ENCODE peak calls at places on chromosomes 16 and 17, in six cellular contexts. E, Y, Q, I, S and B are unnamed samples.

GRCh38 chr16:56643080-56643778 is 4.8 kb downstream of the MT1A start:
- DNase-seq in E (no peak), Y (peak), Q (peak), I (no peak), S (peak), B (no peak)

GRCh38 chr17:79931517-79932309 is 92.5 kb upstream of the CBX4 start:
- DNase-seq in E (no peak), Y (no peak), Q (no peak), I (peak), S (no peak), B (peak)

GRCh38 chr17:63151981-63152523 is 186.0 kb downstream of the TANC2 start:
- DNase-seq in E (peak), Y (no peak), Q (no peak), I (peak), S (peak), B (peak)

GRCh38 chr17:35352284-35352683 is 21.1 kb downstream of the SLFN11 start:
- DNase-seq in E (no peak), Y (no peak), Q (no peak), I (no peak), S (no peak), B (no peak)

GRCh38 chr17:55601874-55602364 is 90.7 kb upstream of the SMIM36 start:
- DNase-seq in E (peak), Y (no peak), Q (peak), I (peak), S (peak), B (peak)

GRCh38 chr16:50841081-50841886 is 99.4 kb downstream of the CYLD start:
- DNase-seq in E (no peak), Y (no peak), Q (peak), I (no peak), S (peak), B (no peak)

GRCh38 chr17:59874366-59874765 is 18.4 kb downstream of the TUBD1 start:
- DNase-seq in E (no peak), Y (no peak), Q (no peak), I (no peak), S (no peak), B (no peak)

GRCh38 chr16:19113577-19114358 is at the start of gene ITPRIPL2:
- DNase-seq in E (peak), Y (peak), Q (peak), I (peak), S (peak), B (peak)

GRCh38 chr16:59567496-59567895 is 833.4 kb upstream of the GOT2 start:
- DNase-seq in E (no peak), Y (no peak), Q (no peak), I (no peak), S (no peak), B (no peak)

GRCh38 chr17:81398170-81398854 is 3.1 kb downstream of the BAHCC1 start:
- DNase-seq in E (no peak), Y (no peak), Q (peak), I (peak), S (peak), B (peak)

GRCh38 chr17:2847601-2848255 is 51.5 kb downstream of the RAP1GAP2 start:
- DNase-seq in E (no peak), Y (no peak), Q (no peak), I (no peak), S (no peak), B (no peak)

GRCh38 chr17:77948690-77949114 is 9.8 kb upstream of the TNRC6C start:
- DNase-seq in E (no peak), Y (no peak), Q (peak), I (peak), S (peak), B (peak)

GRCh38 chr17:57578608-57578990 is 166.5 kb downstream of the CCDC182 start:
- DNase-seq in E (no peak), Y (no peak), Q (no peak), I (peak), S (no peak), B (no peak)

GRCh38 chr17:1108810-1109605 is 70.8 kb downstream of the ABR start:
- DNase-seq in E (no peak), Y (peak), Q (no peak), I (peak), S (peak), B (peak)

GRCh38 chr17:47013341-47013740 is 34.3 kb upstream of the RPRML start:
- DNase-seq in E (no peak), Y (no peak), Q (no peak), I (no peak), S (no peak), B (no peak)

GRCh38 chr17:51035436-51035835 is 85.2 kb downstream of the SPAG9 start:
- DNase-seq in E (peak), Y (no peak), Q (no peak), I (peak), S (peak), B (peak)

GRCh38 chr17:20073056-20073979 is 64.2 kb downstream of the SPECC1 start:
- DNase-seq in E (no peak), Y (no peak), Q (no peak), I (peak), S (no peak), B (no peak)

GRCh38 chr17:45430006-45430737 is 2.5 kb downstream of the ARHGAP27 start:
- DNase-seq in E (no peak), Y (no peak), Q (peak), I (no peak), S (no peak), B (no peak)

GRCh38 chr16:629289-630023 is 1.3 kb upstream of the WFIKKN1 start:
- DNase-seq in E (peak), Y (no peak), Q (peak), I (no peak), S (peak), B (peak)

GRCh38 chr17:58189436-58190146 is 2.9 kb upstream of the EPX start:
- DNase-seq in E (no peak), Y (no peak), Q (no peak), I (peak), S (no peak), B (peak)

GRCh38 chr16:83854420-83854819 is 44.5 kb upstream of the MLYCD start:
- DNase-seq in E (no peak), Y (no peak), Q (no peak), I (no peak), S (no peak), B (no peak)

GRCh38 chr16:51327001-51327400 is 175.9 kb upstream of the SALL1 start:
- DNase-seq in E (no peak), Y (no peak), Q (no peak), I (peak), S (no peak), B (peak)

GRCh38 chr16:49859139-49859947 is 3.4 kb upstream of the ZNF423 start:
- DNase-seq in E (no peak), Y (no peak), Q (peak), I (no peak), S (no peak), B (peak)

GRCh38 chr16:81624718-81625543 is 154.2 kb upstream of the PLCG2 start:
- DNase-seq in E (no peak), Y (no peak), Q (no peak), I (no peak), S (no peak), B (no peak)

GRCh38 chr16:67653131-67654068 is 6.7 kb downstream of the ACD start:
- DNase-seq in E (no peak), Y (no peak), Q (no peak), I (no peak), S (no peak), B (peak)

GRCh38 chr17:19334331-19334730 is 28.2 kb downstream of the B9D1 start:
- DNase-seq in E (no peak), Y (no peak), Q (no peak), I (no peak), S (no peak), B (no peak)

GRCh38 chr16:79186196-79186595 is 414.3 kb downstream of the MAF start:
- DNase-seq in E (no peak), Y (no peak), Q (no peak), I (no peak), S (no peak), B (no peak)

GRCh38 chr16:57508084-57508425 is 21.8 kb upstream of the DOK4 start:
- DNase-seq in E (no peak), Y (no peak), Q (no peak), I (no peak), S (no peak), B (no peak)

GRCh38 chr16:86195863-86196630 is 297.1 kb downstream of the IRF8 start:
- DNase-seq in E (peak), Y (no peak), Q (peak), I (no peak), S (peak), B (peak)

GRCh38 chr17:69323806-69324205 is 3.1 kb downstream of the ABCA5 start:
- DNase-seq in E (no peak), Y (no peak), Q (no peak), I (no peak), S (no peak), B (no peak)

GRCh38 chr17:29642171-29642611 is 19.5 kb upstream of the CORO6 start:
- DNase-seq in E (no peak), Y (no peak), Q (no peak), I (no peak), S (no peak), B (no peak)

GRCh38 chr16:73350707-73351452 is 303.0 kb upstream of the ZFHX3 start:
- DNase-seq in E (no peak), Y (no peak), Q (no peak), I (no peak), S (peak), B (no peak)

GRCh38 chr17:36877774-36878173 is 59.5 kb upstream of the LHX1 start:
- DNase-seq in E (no peak), Y (no peak), Q (no peak), I (peak), S (no peak), B (no peak)

GRCh38 chr16:47139561-47140185 is 4.1 kb downstream of the NETO2 start:
- DNase-seq in E (no peak), Y (no peak), Q (no peak), I (peak), S (no peak), B (peak)

GRCh38 chr17:79049821-79050220 is 24.8 kb upstream of the ENGASE start:
- DNase-seq in E (no peak), Y (no peak), Q (no peak), I (no peak), S (no peak), B (no peak)

GRCh38 chr16:50585331-50585776 is 37.2 kb downstream of the NKD1 start:
- DNase-seq in E (no peak), Y (no peak), Q (no peak), I (no peak), S (no peak), B (no peak)

DNA sequence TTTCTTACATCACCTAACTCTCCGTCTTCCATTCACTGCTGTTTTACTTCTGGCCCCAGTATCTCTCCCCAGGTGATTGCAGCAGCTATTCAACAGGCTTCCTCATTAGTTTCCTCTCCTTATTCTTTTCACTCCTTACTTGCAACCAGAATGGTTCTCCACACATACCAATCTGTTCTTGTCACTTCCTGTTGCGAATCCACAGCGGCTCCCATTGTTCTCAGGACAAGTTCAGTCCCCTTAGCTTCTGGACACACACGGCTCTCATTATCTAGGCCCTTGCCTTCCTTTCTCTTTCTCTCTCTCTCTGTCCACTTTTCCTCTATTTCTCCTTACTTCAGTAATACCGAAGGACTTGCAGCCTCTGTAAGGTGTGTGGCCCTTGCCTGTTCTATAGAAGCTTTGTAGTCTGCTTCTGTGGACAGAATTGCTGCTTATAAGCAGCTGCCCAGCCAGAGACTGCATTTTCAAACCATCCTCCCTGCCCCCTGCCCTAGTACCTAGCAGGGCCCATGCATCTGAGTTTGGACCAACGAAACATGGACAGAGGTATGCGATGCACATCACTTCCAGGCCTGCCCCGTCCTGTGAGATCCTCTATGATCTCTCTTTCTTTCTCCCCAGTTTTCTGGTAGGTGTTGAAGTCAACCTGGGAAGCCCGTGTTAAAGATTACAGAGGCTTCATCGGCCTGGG is 45.7 kb downstream of the VAT1L start:
- DNase-seq in E (peak), Y (no peak), Q (peak), I (peak), S (peak), B (peak)
- H2BK120ac ChIP-seq in E (no peak), Y (peak), Q (no peak), I (peak), S (peak), B (peak)

GRCh38 chr17:82722341-82723013 is 6.0 kb downstream of the FN3KRP start:
- DNase-seq in E (no peak), Y (no peak), Q (no peak), I (no peak), S (no peak), B (no peak)

GRCh38 chr17:82723169-82723807 is 6.8 kb downstream of the FN3KRP start:
- DNase-seq in E (no peak), Y (no peak), Q (no peak), I (no peak), S (no peak), B (no peak)

GRCh38 chr17:82718986-82719685 is 2.6 kb downstream of the FN3KRP start:
- DNase-seq in E (no peak), Y (no peak), Q (no peak), I (no peak), S (no peak), B (no peak)

GRCh38 chr17:82716383-82717181 is at the start of gene FN3KRP:
- DNase-seq in E (peak), Y (peak), Q (peak), I (peak), S (peak), B (peak)

GRCh38 chr17:82720204-82720603 is 3.7 kb downstream of the FN3KRP start:
- DNase-seq in E (no peak), Y (no peak), Q (no peak), I (no peak), S (no peak), B (no peak)
- H2BK120ac ChIP-seq in E (no peak), Y (no peak), Q (no peak), I (no peak), S (no peak), B (no peak)

GRCh38 chr17:17692353-17693252 is 11.3 kb downstream of the RAI1 start:
- DNase-seq in E (no peak), Y (no peak), Q (no peak), I (no peak), S (no peak), B (no peak)

GRCh38 chr17:17694229-17695081 is 13.2 kb downstream of the RAI1 start:
- DNase-seq in E (no peak), Y (peak), Q (peak), I (peak), S (peak), B (peak)

GRCh38 chr17:17696075-17696474 is 14.8 kb downstream of the RAI1 start:
- DNase-seq in E (no peak), Y (no peak), Q (no peak), I (no peak), S (no peak), B (no peak)

GRCh38 chr17:17693253-17693954 is 12.1 kb downstream of the RAI1 start:
- DNase-seq in E (no peak), Y (no peak), Q (peak), I (no peak), S (peak), B (peak)

GRCh38 chr17:17693955-17694228 is 12.6 kb downstream of the RAI1 start:
- DNase-seq in E (no peak), Y (no peak), Q (peak), I (no peak), S (peak), B (no peak)
- H2BK120ac ChIP-seq in E (peak), Y (peak), Q (no peak), I (peak), S (no peak), B (peak)

GRCh38 chr16:11497329-11497805 is 89.4 kb downstream of the LITAF start:
- DNase-seq in E (no peak), Y (peak), Q (peak), I (peak), S (peak), B (peak)
- H2BK120ac ChIP-seq in E (no peak), Y (no peak), Q (no peak), I (peak), S (peak), B (peak)

GRCh38 chr17:13181683-13182082 is 163.9 kb upstream of the ELAC2 start:
- DNase-seq in E (no peak), Y (no peak), Q (no peak), I (no peak), S (no peak), B (no peak)

GRCh38 chr17:13182450-13182849 is 164.6 kb upstream of the ELAC2 start:
- DNase-seq in E (no peak), Y (no peak), Q (no peak), I (no peak), S (no peak), B (no peak)

GRCh38 chr17:13182854-13183253 is 165.0 kb upstream of the ELAC2 start:
- DNase-seq in E (no peak), Y (no peak), Q (peak), I (no peak), S (peak), B (no peak)
- H2BK120ac ChIP-seq in E (no peak), Y (no peak), Q (no peak), I (no peak), S (no peak), B (no peak)

GRCh38 chr17:34347063-34347462 is 9.2 kb upstream of the CCL13 start:
- DNase-seq in E (no peak), Y (no peak), Q (no peak), I (no peak), S (no peak), B (no peak)
- H2BK120ac ChIP-seq in E (no peak), Y (no peak), Q (no peak), I (no peak), S (no peak), B (no peak)

DNA sequence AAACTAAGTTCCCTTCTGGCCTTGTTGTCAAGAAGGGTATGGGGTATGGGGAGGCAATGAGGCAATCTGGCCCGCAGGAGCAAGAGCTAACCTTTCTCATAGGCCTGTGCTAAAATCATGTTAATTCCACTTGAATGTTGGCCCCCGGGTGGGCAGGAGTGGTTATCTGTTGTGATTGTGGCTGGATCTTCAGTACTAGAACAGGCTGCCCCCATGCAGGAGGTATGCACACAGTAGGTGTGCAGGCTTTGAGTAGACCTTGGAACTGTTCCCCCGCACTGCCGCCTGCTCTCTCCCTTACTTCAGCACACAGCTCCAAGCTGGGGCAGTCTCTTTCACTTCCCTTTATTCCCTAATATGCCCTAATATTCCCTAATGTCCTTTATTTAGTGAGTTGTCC is 52.4 kb upstream of the TANGO6 start:
- DNase-seq in E (no peak), Y (no peak), Q (peak), I (no peak), S (peak), B (no peak)
- H2BK120ac ChIP-seq in E (no peak), Y (peak), Q (no peak), I (no peak), S (no peak), B (no peak)

DNA sequence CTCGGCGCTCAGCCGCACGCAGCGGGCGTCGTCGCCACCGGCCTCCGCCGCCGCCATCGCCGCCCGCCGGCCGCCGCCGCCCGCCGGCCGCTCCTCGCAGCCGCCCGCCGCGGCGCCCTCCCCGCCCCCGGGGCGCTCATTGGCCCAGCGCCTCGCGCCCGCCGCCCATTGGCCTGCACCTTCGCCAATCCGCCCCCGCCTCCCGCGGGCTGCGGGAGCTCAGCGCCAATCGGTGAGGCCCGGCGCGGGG is at the start of gene PGP:
- DNase-seq in E (no peak), Y (no peak), Q (no peak), I (no peak), S (no peak), B (no peak)
- H2BK120ac ChIP-seq in E (no peak), Y (peak), Q (no peak), I (peak), S (no peak), B (peak)